ENCODE peak calls at places on chromosomes 6 and 20, in five cellular contexts. N is BJ, W is GM13977, R is neural progenitor cell, L is D721Med. K is an unnamed sample.

GRCh38 chr6:108627692-108628565 is 67.2 kb downstream of the FOXO3 start:
- DNase-seq in W (no peak), N (no peak), L (no peak), R (no peak), K (no peak)

GRCh38 chr20:40688129-40689099 is 622 bp downstream of the MAFB start:
- DNase-seq in R (peak; percentile 36), W (no peak), L (no peak), N (no peak), K (no peak)

GRCh38 chr6:40779399-40779798 is 192.2 kb upstream of the LRFN2 start:
- DNase-seq in N (peak; percentile 43), R (no peak), L (no peak), W (no peak), K (no peak)

GRCh38 chr6:75296811-75297779 is 12.5 kb upstream of the TMEM30A start:
- DNase-seq in L (no peak), R (peak; percentile 68), W (peak; percentile 20), N (no peak), K (peak; percentile 77)

GRCh38 chr6:159646731-159647130 is 46.3 kb downstream of the SOD2 start:
- DNase-seq in N (peak; percentile 5), W (no peak), R (no peak), L (no peak), K (peak; percentile 66)

GRCh38 chr20:35854697-35855434 is 83.1 kb downstream of the PHF20 start:
- DNase-seq in R (no peak), W (no peak), L (no peak), N (no peak), K (no peak)

GRCh38 chr6:110654096-110654820 is 161.0 kb downstream of the CDK19 start:
- DNase-seq in N (no peak), R (no peak), W (no peak), L (no peak), K (no peak)

GRCh38 chr6:152124432-152125074 is 317.1 kb downstream of the ESR1 start:
- DNase-seq in N (peak; percentile 18), R (peak; percentile 42), L (no peak), W (peak; percentile 62), K (peak; percentile 56)

GRCh38 chr6:159973406-159973805 is 4.5 kb downstream of the IGF2R start:
- DNase-seq in W (no peak), R (no peak), L (no peak), N (no peak), K (no peak)

GRCh38 chr6:107800564-107801164 is 23.4 kb downstream of the SCML4 start:
- DNase-seq in L (no peak), W (peak; percentile 41), N (no peak), R (no peak), K (peak; percentile 15)

GRCh38 chr6:38722037-38722436 is 6.9 kb downstream of the DNAH8 start:
- DNase-seq in N (no peak), R (no peak), W (no peak), L (no peak), K (no peak)

GRCh38 chr6:111754423-111754822 is 118.8 kb downstream of the FYN start:
- DNase-seq in L (no peak), W (no peak), R (no peak), N (no peak), K (no peak)

GRCh38 chr20:48773837-48774418 is 53.9 kb downstream of the PREX1 start:
- DNase-seq in W (no peak), R (no peak), L (no peak), N (no peak), K (peak; percentile 57)

GRCh38 chr20:23434521-23435313 is 4.8 kb upstream of the CSTL1 start:
- DNase-seq in N (no peak), W (no peak), R (no peak), L (no peak), K (no peak)

GRCh38 chr6:149963212-149963461 is 606 bp upstream of the ULBP1 start:
- DNase-seq in R (no peak), W (peak; percentile 48), N (peak; percentile 4), L (peak; percentile 66), K (peak; percentile 29)

GRCh38 chr6:27332692-27333641 is 20.9 kb upstream of the POM121L2 start:
- DNase-seq in W (peak; percentile 54), R (peak; percentile 78), N (peak; percentile 1), L (no peak), K (peak; percentile 80)

GRCh38 chr6:30743099-30744053 is 889 bp upstream of the FLOT1 start:
- DNase-seq in N (no peak), W (peak; percentile 45), R (no peak), L (no peak), K (peak; percentile 64)

GRCh38 chr20:61668064-61668463 is 397.6 kb downstream of the TAF4 start:
- DNase-seq in L (no peak), R (no peak), W (no peak), N (no peak), K (no peak)

GRCh38 chr20:235891-236290 is 8.8 kb downstream of the DEFB129 start:
- DNase-seq in W (no peak), L (no peak), N (no peak), R (peak; percentile 25), K (no peak)

GRCh38 chr6:116667620-116668019 is 946 bp downstream of the ZUP1 start:
- DNase-seq in R (no peak), L (no peak), N (no peak), W (no peak), K (peak; percentile 32)

GRCh38 chr6:55918639-55919038 is 43.2 kb upstream of the BMP5 start:
- DNase-seq in N (peak; percentile 78), R (no peak), L (no peak), W (no peak), K (no peak)

GRCh38 chr6:132228894-132229293 is 172.4 kb downstream of the MOXD1 start:
- DNase-seq in L (no peak), N (peak; percentile 73), R (no peak), W (no peak), K (no peak)

GRCh38 chr20:23867152-23867776 is 12.3 kb downstream of the CST5 start:
- DNase-seq in L (no peak), N (no peak), R (no peak), W (no peak), K (no peak)

GRCh38 chr20:23167436-23167835 is 81.3 kb upstream of the CD93 start:
- DNase-seq in N (no peak), L (no peak), R (no peak), W (no peak), K (no peak)

GRCh38 chr6:14176429-14176828 is 58.9 kb downstream of the CD83 start:
- DNase-seq in R (no peak), N (no peak), W (no peak), L (no peak), K (no peak)

GRCh38 chr6:15087234-15087633 is 158.6 kb upstream of the JARID2 start:
- DNase-seq in W (no peak), L (no peak), R (no peak), N (no peak), K (no peak)

GRCh38 chr6:123830110-123830509 is 26.4 kb downstream of the NKAIN2 start:
- DNase-seq in N (no peak), L (no peak), W (no peak), R (peak; percentile 55), K (no peak)

DNA sequence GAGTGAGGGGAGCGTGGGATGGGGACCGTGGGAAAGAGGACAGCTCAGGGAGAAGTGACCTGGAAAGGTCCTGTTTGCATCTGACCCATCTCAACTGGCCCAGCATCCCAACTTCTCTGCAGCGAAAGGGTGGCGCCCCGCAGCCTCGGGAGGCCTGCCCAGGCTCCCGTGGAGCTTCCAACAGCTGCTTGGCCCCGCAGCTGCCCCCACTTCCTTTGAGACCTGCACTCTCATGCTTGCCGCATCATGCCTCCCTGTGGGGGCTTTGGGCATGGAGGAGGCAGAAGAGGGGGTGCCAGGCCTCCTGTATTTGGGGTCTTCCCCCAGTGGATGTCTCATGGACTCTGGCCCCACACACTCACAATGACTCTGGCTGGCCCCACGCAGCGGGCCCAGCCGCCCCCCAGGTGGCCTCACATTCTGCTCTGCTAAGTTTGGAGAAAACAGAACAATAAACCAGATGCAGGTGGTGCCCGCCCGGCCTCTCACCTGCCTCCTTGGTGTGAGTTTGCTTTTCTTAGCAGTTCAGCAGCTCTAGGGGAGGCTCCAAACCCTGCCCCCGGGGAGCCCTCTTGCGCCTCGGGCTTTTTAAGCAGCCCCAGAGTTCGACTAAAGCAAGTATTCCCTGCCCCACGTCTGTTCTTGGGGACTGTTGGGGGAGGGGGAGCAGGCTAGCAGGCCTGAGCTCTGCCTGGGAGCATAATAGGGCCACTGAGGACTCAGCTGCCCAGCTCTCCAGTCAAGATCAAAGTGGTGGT is 40.6 kb downstream of the CPXM1 start:
- DNase-seq in R (no peak), L (no peak), N (no peak), W (peak; percentile 20), K (no peak)
- TF ChIP-seq CTCF in R (no peak), L (no peak), N (no peak), W (no peak), K (no peak)

DNA sequence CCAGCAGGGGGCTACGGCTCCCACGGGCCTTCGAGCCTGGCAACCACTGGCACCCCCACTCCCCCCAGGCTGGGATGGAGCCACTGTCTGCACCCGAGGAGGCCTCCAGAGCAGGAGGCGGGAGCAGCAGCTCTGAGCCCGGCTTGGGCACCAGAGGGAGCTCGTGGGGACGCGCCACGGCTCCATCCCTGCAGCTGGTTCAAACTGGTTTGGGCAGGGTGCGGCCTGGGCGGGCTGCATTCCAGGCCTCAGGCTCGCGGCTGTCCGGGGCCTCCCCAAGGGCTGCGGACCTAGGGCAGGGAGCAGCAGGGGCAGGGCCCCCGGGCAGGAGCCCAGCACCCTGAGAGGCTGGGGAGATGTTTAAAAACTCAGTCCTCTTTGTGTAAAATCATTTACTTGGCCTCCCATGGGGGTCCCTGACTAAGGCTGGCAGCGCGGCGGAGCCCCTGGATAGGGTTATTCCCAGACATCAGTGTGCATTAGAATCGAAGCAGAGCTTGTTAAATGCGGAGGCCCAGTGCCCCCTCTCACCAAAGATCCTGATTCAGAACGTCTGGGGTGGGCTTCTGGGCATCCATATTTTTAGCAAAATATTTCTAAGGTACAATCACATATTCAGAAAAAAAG is 4.1 kb upstream of the BCAS4 start:
- DNase-seq in N (peak; percentile 46), L (peak; percentile 85), R (peak; percentile 92), W (peak; percentile 89), K (peak; percentile 93)
- TF ChIP-seq CTCF in N (peak; percentile 97), L (peak; percentile 67), R (peak; percentile 70), W (peak; percentile 90), K (peak; percentile 87)

GRCh38 chr6:167697316-167697715 is 129.4 kb upstream of the AFDN start:
- DNase-seq in W (no peak), R (no peak), N (no peak), L (no peak), K (no peak)
- TF ChIP-seq CTCF in W (no peak), R (no peak), N (no peak), L (no peak), K (no peak)

GRCh38 chr20:25355191-25355590 is 35.4 kb downstream of the ABHD12 start:
- DNase-seq in W (no peak), R (no peak), L (no peak), N (no peak), K (no peak)
- TF ChIP-seq CTCF in W (no peak), R (no peak), L (no peak), N (no peak), K (no peak)

GRCh38 chr6:35388772-35389352 is 46.5 kb downstream of the PPARD start:
- DNase-seq in R (no peak), N (no peak), W (no peak), L (no peak), K (no peak)

GRCh38 chr6:35385457-35386202 is 43.3 kb downstream of the PPARD start:
- DNase-seq in N (no peak), L (no peak), R (no peak), W (no peak), K (no peak)

GRCh38 chr6:35391240-35391968 is 49.0 kb downstream of the PPARD start:
- DNase-seq in L (no peak), R (no peak), W (no peak), N (peak; percentile 47), K (no peak)

GRCh38 chr6:35388023-35388422 is 45.7 kb downstream of the PPARD start:
- DNase-seq in N (no peak), L (no peak), R (no peak), W (no peak), K (no peak)

GRCh38 chr6:35386989-35387388 is 44.6 kb downstream of the PPARD start:
- DNase-seq in R (no peak), N (no peak), W (no peak), L (no peak), K (no peak)
- TF ChIP-seq CTCF in R (no peak), N (no peak), W (no peak), L (no peak), K (no peak)

K was measured in GM12865.